ENCODE peak calls at places on chromosomes 4 and X, in seven cellular contexts. C is nephron progenitor cell; V is activated CD8-positive, alpha-beta memory T cell treated with anti-CD3 and anti-CD28 coated beads for 4 hours; D is H4; P is endodermal cell; A is sciatic nerve; F is tibial artery. K is an unnamed sample.

GRCh38 chr4:98491862-98492554 is 166.4 kb downstream of the TSPAN5 start:
- DNase-seq in D (no peak), F (no peak), P (no peak), V (no peak), C (no peak), A (no peak), K (no peak)

GRCh38 chr4:83757121-83757621 is 221.3 kb downstream of the GPAT3 start:
- DNase-seq in C (no peak), F (no peak), V (no peak), P (no peak), A (no peak), D (no peak), K (no peak)

GRCh38 chr4:82524570-82525152 is 37.1 kb downstream of the TMEM150C start:
- DNase-seq in A (no peak), D (no peak), V (no peak), P (no peak), F (no peak), C (no peak), K (no peak)

GRCh38 chr4:84565951-84566350 is 17.0 kb upstream of the CDS1 start:
- DNase-seq in D (no peak), V (no peak), F (no peak), C (no peak), P (peak), A (no peak), K (no peak)

GRCh38 chr4:158796370-158797140 is 27.7 kb downstream of the FNIP2 start:
- DNase-seq in C (no peak), V (no peak), A (no peak), P (no peak), F (no peak), D (no peak), K (no peak)

GRCh38 chr4:161829631-161830030 is 334.2 kb downstream of the FSTL5 start:
- DNase-seq in F (no peak), C (no peak), D (no peak), P (no peak), V (no peak), A (no peak), K (no peak)

GRCh38 chrX:119852410-119853353 is at the start of gene UPF3B:
- DNase-seq in D (peak), P (peak), C (peak), F (peak), A (peak), V (peak), K (peak)

GRCh38 chrX:11197671-11198070 is 86.5 kb downstream of the HCCS start:
- DNase-seq in V (no peak), F (no peak), D (no peak), P (no peak), A (no peak), C (no peak), K (no peak)

GRCh38 chrX:11113731-11114130 is 2.6 kb downstream of the HCCS start:
- DNase-seq in D (no peak), A (no peak), P (no peak), V (no peak), F (no peak), C (no peak), K (no peak)

GRCh38 chr4:167966161-167966560 is 126.2 kb upstream of the ANXA10 start:
- DNase-seq in V (no peak), P (no peak), C (no peak), F (no peak), D (peak), A (no peak), K (no peak)

GRCh38 chr4:66604192-66604591 is 933.9 kb upstream of the EPHA5 start:
- DNase-seq in V (no peak), D (no peak), F (no peak), A (no peak), P (no peak), C (no peak), K (no peak)

GRCh38 chrX:15929231-15929630 is 74.6 kb upstream of the AP1S2 start:
- DNase-seq in P (no peak), D (no peak), A (no peak), F (no peak), V (no peak), C (no peak), K (no peak)

GRCh38 chr4:89316187-89316586 is 8.6 kb upstream of the GPRIN3 start:
- DNase-seq in C (no peak), A (no peak), V (no peak), F (no peak), P (no peak), D (no peak), K (no peak)

GRCh38 chrX:100512471-100512870 is 72.3 kb upstream of the TNMD start:
- DNase-seq in P (no peak), C (no peak), V (no peak), D (no peak), F (no peak), A (no peak), K (peak)

GRCh38 chr4:41939016-41939623 is 3.9 kb downstream of the TMEM33 start:
- DNase-seq in P (no peak), A (no peak), F (no peak), C (no peak), D (peak), V (no peak), K (no peak)

GRCh38 chr4:48262926-48263325 is 6.7 kb downstream of the TEC start:
- DNase-seq in V (no peak), P (no peak), C (no peak), D (no peak), F (no peak), A (no peak), K (no peak)

GRCh38 chrX:20116087-20116574 is 576 bp downstream of the MAP7D2 start:
- DNase-seq in A (no peak), F (no peak), P (peak), C (peak), V (no peak), D (no peak), K (no peak)

GRCh38 chr4:171265190-171265818 is 547.9 kb upstream of the GALNTL6 start:
- DNase-seq in C (no peak), P (no peak), F (no peak), V (no peak), D (no peak), A (no peak), K (no peak)

GRCh38 chr4:36251983-36252382 is 7.7 kb upstream of the ARAP2 start:
- DNase-seq in D (no peak), V (no peak), C (no peak), P (no peak), F (no peak), A (no peak), K (no peak)

GRCh38 chr4:96986800-96987199 is 1146.9 kb downstream of the PDHA2 start:
- DNase-seq in A (no peak), C (no peak), P (no peak), D (no peak), V (no peak), F (no peak), K (no peak)

GRCh38 chr4:140661550-140661949 is 92.8 kb upstream of the UCP1 start:
- DNase-seq in D (no peak), P (no peak), V (no peak), A (no peak), C (no peak), F (no peak), K (no peak)

GRCh38 chrX:40109288-40110008 is 11.7 kb upstream of the BCOR start:
- DNase-seq in D (peak), V (no peak), P (peak), C (peak), A (peak), F (peak), K (peak)

GRCh38 chrX:55030490-55031285 is at the start of gene ALAS2:
- DNase-seq in P (no peak), F (no peak), A (no peak), D (no peak), C (no peak), V (no peak), K (no peak)

GRCh38 chr4:151788021-151788420 is 27.2 kb upstream of the GATB start:
- DNase-seq in C (no peak), D (no peak), P (no peak), A (no peak), V (no peak), F (no peak), K (no peak)

GRCh38 chr4:69860007-69860406 is at the start of gene SULT1E1:
- DNase-seq in F (no peak), C (no peak), A (no peak), P (no peak), D (peak), V (no peak), K (no peak)

GRCh38 chrX:130098202-130098552 is 12.1 kb downstream of the ELF4 start:
- DNase-seq in V (no peak), P (no peak), A (no peak), D (no peak), C (no peak), F (no peak), K (no peak)

GRCh38 chrX:118519411-118520205 is 24.0 kb downstream of the DOCK11 start:
- DNase-seq in C (no peak), F (no peak), A (no peak), D (peak), P (no peak), V (no peak), K (no peak)

GRCh38 chr4:56424697-56425514 is 10.5 kb downstream of the PPAT start:
- DNase-seq in C (peak), F (no peak), P (no peak), A (no peak), V (no peak), D (no peak), K (peak)

GRCh38 chr4:51884055-51884454 is 41.1 kb downstream of the DCUN1D4 start:
- DNase-seq in V (no peak), F (no peak), A (no peak), P (no peak), D (no peak), C (no peak), K (no peak)

GRCh38 chrX:112760697-112761096 is 79.9 kb downstream of the AMOT start:
- DNase-seq in D (no peak), C (no peak), V (no peak), F (no peak), A (no peak), P (no peak), K (no peak)

GRCh38 chrX:141903400-141904155 is at the start of gene MAGEC1:
- DNase-seq in F (no peak), A (no peak), V (no peak), D (peak), P (no peak), C (no peak), K (no peak)

GRCh38 chr4:184437988-184438774 is 36.2 kb downstream of the IRF2 start:
- DNase-seq in C (no peak), F (no peak), P (no peak), V (no peak), A (no peak), D (no peak), K (no peak)